ENCODE peak calls at places on chromosomes 2 and 18, in eight cellular contexts. F, O, M, E, H, N, G and J are unnamed samples. For H3K9me3, the result is how much of the 10 kb centered on the place peaks cover.

GRCh38 chr2:63613391-63613901 is 24.7 kb downstream of the MDH1 start:
- DNase-seq in F (no peak), O (no peak), M (no peak), E (no peak), H (no peak), N (no peak), G (no peak), J (no peak)

GRCh38 chr2:54523336-54523959 is 67.3 kb downstream of the SPTBN1 start:
- DNase-seq in F (no peak), O (no peak), M (no peak), E (no peak), H (no peak), N (no peak), G (no peak), J (no peak)

GRCh38 chr2:195318440-195319111 is 338.4 kb upstream of the SLC39A10 start:
- DNase-seq in F (peak), O (no peak), M (no peak), E (peak), H (no peak), N (no peak), G (no peak), J (peak)

GRCh38 chr2:10303174-10303633 is 500 bp downstream of the HPCAL1 start:
- DNase-seq in F (no peak), O (peak), M (no peak), E (peak), H (peak), N (no peak), G (no peak), J (no peak)

GRCh38 chr2:49714433-49714832 is 560.1 kb upstream of the FSHR start:
- DNase-seq in F (no peak), O (no peak), M (no peak), E (no peak), H (no peak), N (no peak), G (no peak), J (no peak)

GRCh38 chr2:157874997-157875719 is 972 bp downstream of the ACVR1 start:
- DNase-seq in F (peak), O (peak), M (peak), E (peak), H (no peak), N (peak), G (peak), J (peak)

GRCh38 chr2:240060977-240061591 is 7.8 kb upstream of the OR6B3 start:
- DNase-seq in F (peak), O (no peak), M (peak), E (peak), H (no peak), N (no peak), G (no peak), J (peak)

GRCh38 chr2:7014201-7014640 is 97.0 kb downstream of the RNF144A start:
- DNase-seq in F (peak), O (no peak), M (no peak), E (no peak), H (no peak), N (no peak), G (no peak), J (no peak)

GRCh38 chr2:95165030-95165370 is 609 bp upstream of the ZNF2 start:
- DNase-seq in F (no peak), O (no peak), M (no peak), E (no peak), H (no peak), N (no peak), G (no peak), J (no peak)

GRCh38 chr18:54983041-54983686 is 23.9 kb upstream of the CCDC68 start:
- DNase-seq in F (peak), O (no peak), M (peak), E (no peak), H (no peak), N (no peak), G (no peak), J (peak)

GRCh38 chr2:217797170-217797569 is 205.6 kb downstream of the TNS1 start:
- DNase-seq in F (no peak), O (no peak), M (no peak), E (peak), H (no peak), N (peak), G (peak), J (no peak)

GRCh38 chr2:240823449-240824336 is 3.7 kb upstream of the KIF1A start:
- DNase-seq in F (no peak), O (no peak), M (no peak), E (no peak), H (no peak), N (no peak), G (no peak), J (no peak)

GRCh38 chr18:34225218-34225553 is 473 bp upstream of the NOL4 start:
- DNase-seq in F (no peak), O (no peak), M (no peak), E (no peak), H (no peak), N (no peak), G (no peak), J (no peak)

GRCh38 chr2:45765007-45765767 is 113.7 kb downstream of the PRKCE start:
- DNase-seq in F (no peak), O (no peak), M (no peak), E (no peak), H (no peak), N (no peak), G (no peak), J (no peak)

GRCh38 chr2:181116251-181116650 is 135.8 kb downstream of the UBE2E3 start:
- DNase-seq in F (no peak), O (no peak), M (no peak), E (no peak), H (no peak), N (no peak), G (no peak), J (no peak)

GRCh38 chr2:101619191-101619591 is 78.3 kb upstream of the MAP4K4 start:
- DNase-seq in F (no peak), O (peak), M (peak), E (peak), H (no peak), N (peak), G (peak), J (no peak)

GRCh38 chr2:150404147-150404546 is 83.3 kb downstream of the RND3 start:
- DNase-seq in F (no peak), O (no peak), M (no peak), E (no peak), H (no peak), N (no peak), G (no peak), J (no peak)

GRCh38 chr2:239202836-239203235 is 198.0 kb downstream of the HDAC4 start:
- DNase-seq in F (no peak), O (no peak), M (no peak), E (no peak), H (peak), N (no peak), G (peak), J (no peak)

GRCh38 chr2:43831438-43832294 is 7.0 kb downstream of the ABCG5 start:
- DNase-seq in F (no peak), O (no peak), M (no peak), E (no peak), H (no peak), N (no peak), G (no peak), J (no peak)

GRCh38 chr2:75288760-75289159 is 89.4 kb upstream of the TACR1 start:
- DNase-seq in F (no peak), O (no peak), M (no peak), E (no peak), H (no peak), N (no peak), G (no peak), J (no peak)

GRCh38 chr2:199629301-199629700 is 171.6 kb upstream of the SATB2 start:
- DNase-seq in F (no peak), O (no peak), M (no peak), E (no peak), H (no peak), N (no peak), G (no peak), J (no peak)

GRCh38 chr2:239598011-239598731 is 197.4 kb upstream of the HDAC4 start:
- DNase-seq in F (no peak), O (peak), M (no peak), E (no peak), H (peak), N (no peak), G (peak), J (no peak)

GRCh38 chr2:47190188-47190818 is 35.2 kb upstream of the STPG4 start:
- DNase-seq in F (no peak), O (no peak), M (no peak), E (no peak), H (no peak), N (no peak), G (no peak), J (no peak)

GRCh38 chr18:6058941-6059340 is 163.6 kb upstream of the TMEM200C start:
- DNase-seq in F (no peak), O (no peak), M (peak), E (no peak), H (no peak), N (no peak), G (no peak), J (no peak)

GRCh38 chr2:88656690-88657089 is 29.4 kb upstream of the EIF2AK3 start:
- DNase-seq in F (no peak), O (no peak), M (no peak), E (no peak), H (no peak), N (peak), G (no peak), J (no peak)

GRCh38 chr2:170716851-170717598 is 1.9 kb downstream of the SP5 start:
- DNase-seq in F (no peak), O (no peak), M (no peak), E (no peak), H (peak), N (peak), G (peak), J (no peak)

GRCh38 chr18:79507076-79507545 is 111.4 kb downstream of the NFATC1 start:
- DNase-seq in F (no peak), O (peak), M (no peak), E (peak), H (peak), N (peak), G (peak), J (no peak)

GRCh38 chr2:26359886-26360473 is 13.4 kb upstream of the ADGRF3 start:
- DNase-seq in F (no peak), O (no peak), M (no peak), E (no peak), H (no peak), N (no peak), G (no peak), J (no peak)

GRCh38 chr2:105893011-105893995 is 148.6 kb downstream of the NCK2 start:
- DNase-seq in F (no peak), O (no peak), M (no peak), E (no peak), H (peak), N (no peak), G (no peak), J (no peak)

GRCh38 chr2:165408191-165408590 is 61.3 kb upstream of the CSRNP3 start:
- DNase-seq in F (no peak), O (no peak), M (no peak), E (no peak), H (no peak), N (no peak), G (peak), J (no peak)

GRCh38 chr2:96265349-96265839 is 403 bp downstream of the TMEM127 start:
- DNase-seq in F (peak), O (peak), M (no peak), E (peak), H (peak), N (peak), G (peak), J (no peak)

GRCh38 chr2:9644603-9645002 is 13.8 kb upstream of the YWHAQ start:
- DNase-seq in F (no peak), O (no peak), M (no peak), E (no peak), H (no peak), N (no peak), G (no peak), J (no peak)

GRCh38 chr2:95278051-95278471 is 3.8 kb downstream of the PROM2 start:
- DNase-seq in F (no peak), O (no peak), M (no peak), E (no peak), H (peak), N (no peak), G (peak), J (peak)

GRCh38 chr2:15778529-15779219 is 161.7 kb upstream of the MYCN start:
- DNase-seq in F (no peak), O (no peak), M (no peak), E (no peak), H (no peak), N (no peak), G (no peak), J (no peak)
- H3K4me3 ChIP-seq in F (no peak), O (no peak), M (no peak), E (no peak), H (no peak), N (no peak), G (no peak), J (no peak)

DNA sequence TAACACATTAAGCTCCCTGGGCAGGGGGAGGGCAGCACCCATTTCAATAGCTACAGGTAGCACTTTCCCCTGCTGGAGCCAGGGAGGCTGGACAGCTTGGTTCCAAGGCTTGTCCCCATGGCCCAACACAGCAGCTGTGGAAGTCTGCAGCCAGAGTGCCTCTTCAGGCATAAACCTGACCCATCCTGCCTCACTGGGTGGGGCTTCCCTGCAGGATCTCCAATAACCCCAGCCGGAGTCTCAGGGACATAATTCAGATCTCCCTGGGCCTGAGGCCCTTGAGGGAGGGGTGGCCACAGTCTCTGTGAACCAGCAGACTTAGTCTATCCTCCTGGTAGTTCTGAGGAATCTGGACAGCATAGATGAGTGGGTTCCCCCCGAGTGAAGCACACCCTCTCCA is 1001.9 kb upstream of the CHAC2 start:
- DNase-seq in F (no peak), O (no peak), M (no peak), E (no peak), H (peak), N (no peak), G (no peak), J (no peak)
- H3K9me3 ChIP-seq in F (under half), O (under half), M (under half), E (under half), H (under half), N (under half), G (under half), J (under half)

DNA sequence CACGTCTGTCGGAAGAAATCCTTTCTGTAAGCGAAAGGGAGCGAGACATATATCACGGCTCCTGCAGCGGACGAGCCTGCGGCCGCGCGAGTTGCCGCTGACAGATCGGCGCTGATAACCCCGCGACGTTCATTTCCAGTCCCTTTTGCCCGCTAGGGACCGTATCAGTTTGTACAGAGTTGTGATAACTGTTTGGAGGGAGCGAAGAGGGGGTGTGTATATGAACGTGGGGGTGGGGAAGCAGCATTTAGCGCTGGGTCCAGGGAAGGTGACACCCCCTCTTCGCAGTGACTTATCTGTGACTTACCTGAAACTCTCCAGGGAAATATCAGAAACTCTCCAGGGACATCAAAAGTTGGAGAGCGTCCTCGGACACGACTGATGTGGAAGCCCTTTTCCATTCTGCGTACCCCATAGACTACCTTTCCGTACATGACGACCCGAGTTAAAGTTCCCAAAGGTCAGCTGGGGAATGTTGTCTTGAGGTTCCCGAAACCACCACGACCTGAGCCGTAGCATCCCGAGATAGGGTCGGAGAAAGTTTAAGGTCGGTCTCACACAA is 948 bp upstream of the GATA6 start:
- DNase-seq in F (no peak), O (peak), M (no peak), E (no peak), H (no peak), N (peak), G (no peak), J (no peak)
- H3K4me3 ChIP-seq in F (no peak), O (peak), M (peak), E (peak), H (peak), N (peak), G (peak), J (no peak)

GRCh38 chr2:172228177-172228785 is 125.6 kb upstream of the DLX2 start:
- DNase-seq in F (no peak), O (no peak), M (no peak), E (no peak), H (no peak), N (no peak), G (no peak), J (no peak)

GRCh38 chr2:172230783-172231446 is 128.2 kb upstream of the DLX2 start:
- DNase-seq in F (no peak), O (no peak), M (no peak), E (no peak), H (no peak), N (no peak), G (no peak), J (no peak)

GRCh38 chr2:172231508-172231907 is 128.8 kb upstream of the DLX2 start:
- DNase-seq in F (no peak), O (no peak), M (no peak), E (no peak), H (no peak), N (no peak), G (no peak), J (no peak)

GRCh38 chr2:172229125-172229524 is 126.4 kb upstream of the DLX2 start:
- DNase-seq in F (no peak), O (no peak), M (no peak), E (no peak), H (no peak), N (no peak), G (no peak), J (no peak)

GRCh38 chr2:172230301-172230700 is 127.6 kb upstream of the DLX2 start:
- DNase-seq in F (no peak), O (no peak), M (no peak), E (no peak), H (no peak), N (no peak), G (no peak), J (no peak)
- H3K9me3 ChIP-seq in F (under half), O (under half), M (under half), E (under half), H (under half), N (under half), G (under half), J (under half)

GRCh38 chr2:120771556-120772208 is 36.0 kb downstream of the GLI2 start:
- DNase-seq in F (no peak), O (no peak), M (peak), E (no peak), H (peak), N (peak), G (peak), J (no peak)
- H3K4me3 ChIP-seq in F (no peak), O (no peak), M (no peak), E (no peak), H (no peak), N (no peak), G (no peak), J (no peak)

GRCh38 chr2:24329700-24330099 is 30.6 kb downstream of the ITSN2 start:
- DNase-seq in F (peak), O (no peak), M (no peak), E (no peak), H (no peak), N (no peak), G (no peak), J (no peak)
- H3K9me3 ChIP-seq in F (under half), O (under half), M (under half), E (under half), H (under half), N (under half), G (under half), J (under half)

GRCh38 chr2:74201596-74201995 is 3.2 kb downstream of the MTHFD2 start:
- DNase-seq in F (no peak), O (no peak), M (no peak), E (peak), H (no peak), N (peak), G (no peak), J (no peak)
- H3K4me3 ChIP-seq in F (peak), O (no peak), M (peak), E (no peak), H (no peak), N (peak), G (no peak), J (no peak)

DNA sequence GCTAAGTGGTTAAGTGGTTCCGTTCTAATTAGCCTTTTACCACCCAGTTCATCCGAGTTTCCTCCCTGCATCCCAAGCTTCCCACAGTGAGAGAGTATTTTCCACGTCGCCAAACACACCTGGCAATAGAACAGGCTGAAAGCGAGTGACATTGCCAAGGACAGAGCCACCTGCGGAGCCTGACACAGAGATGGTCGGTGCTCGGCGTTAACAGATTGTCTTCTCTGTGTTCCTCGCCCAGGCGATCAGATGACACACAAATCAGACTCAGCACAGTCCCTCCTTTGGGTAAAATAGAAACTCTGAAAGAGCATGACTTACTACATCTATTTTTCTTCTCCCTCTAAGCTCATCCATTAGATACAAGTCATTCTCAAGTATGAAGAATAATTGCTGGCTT is 107.7 kb downstream of the CD226 start:
- DNase-seq in F (no peak), O (no peak), M (no peak), E (no peak), H (peak), N (no peak), G (no peak), J (no peak)
- H3K9me3 ChIP-seq in F (under half), O (under half), M (under half), E (under half), H (under half), N (under half), G (under half), J (under half)

DNA sequence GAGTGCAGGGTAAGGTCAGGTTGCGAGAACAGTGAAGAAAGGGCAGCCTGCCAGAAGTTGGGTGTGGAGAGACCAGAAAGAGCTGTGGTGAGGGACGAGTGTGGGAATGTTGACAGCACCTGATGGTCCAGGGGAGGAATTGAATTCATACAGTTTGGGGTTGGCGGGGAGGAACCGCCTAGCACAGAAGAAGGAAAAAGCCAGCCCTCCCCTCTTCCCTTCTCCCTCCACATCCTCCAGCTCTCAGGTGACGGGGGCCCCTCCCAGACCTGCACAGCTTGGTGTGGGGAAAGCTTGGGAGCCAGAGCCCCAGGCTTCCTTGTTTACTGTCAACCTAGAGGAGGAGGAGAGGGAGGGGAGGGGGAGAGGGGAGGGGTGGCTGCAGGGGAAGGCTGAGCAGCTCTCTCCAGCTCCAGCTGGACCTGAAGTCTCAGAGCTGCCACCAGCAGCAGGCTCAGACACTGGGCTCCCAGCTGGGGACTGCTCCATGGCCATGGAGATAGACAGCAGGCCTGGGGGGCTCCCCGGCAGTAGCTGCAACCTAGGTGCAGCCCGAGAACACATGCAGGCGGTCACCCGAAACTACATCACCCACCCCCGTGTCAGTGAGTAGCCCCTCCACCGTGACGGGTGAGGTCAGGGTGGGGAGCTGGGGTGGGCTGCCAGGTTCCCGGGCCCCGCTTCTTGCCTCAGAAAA is at the start of gene ATP6V1B1:
- DNase-seq in F (no peak), O (peak), M (no peak), E (no peak), H (no peak), N (no peak), G (peak), J (no peak)
- H3K4me3 ChIP-seq in F (no peak), O (no peak), M (no peak), E (no peak), H (no peak), N (no peak), G (no peak), J (no peak)

GRCh38 chr2:196653843-196654242 is 14.3 kb downstream of the CCDC150 start:
- DNase-seq in F (no peak), O (no peak), M (no peak), E (no peak), H (no peak), N (no peak), G (no peak), J (no peak)
- H3K9me3 ChIP-seq in F (under half), O (under half), M (under half), E (under half), H (half or more), N (under half), G (under half), J (under half)